ENCODE peak calls at places on chromosomes 13 and 19, in six cellular contexts. P, U, Q, J, H and Z are unnamed samples.

GRCh38 chr13:79491715-79492114 is 10.8 kb downstream of the NDFIP2 start:
- DNase-seq in P (no peak), U (no peak), Q (no peak), J (peak), H (no peak), Z (no peak)

GRCh38 chr19:18173572-18174294 is at the start of gene IFI30:
- DNase-seq in P (peak), U (peak), Q (no peak), J (no peak), H (no peak), Z (peak)

GRCh38 chr19:48442116-48443035 is 3.4 kb upstream of the GRWD1 start:
- DNase-seq in P (peak), U (peak), Q (no peak), J (no peak), H (no peak), Z (no peak)

GRCh38 chr19:44641866-44642265 is 1.8 kb upstream of the PVR start:
- DNase-seq in P (no peak), U (no peak), Q (no peak), J (no peak), H (no peak), Z (no peak)

GRCh38 chr13:103976371-103976770 is 910.2 kb upstream of the SLC10A2 start:
- DNase-seq in P (no peak), U (no peak), Q (no peak), J (no peak), H (no peak), Z (no peak)

GRCh38 chr19:10091892-10092641 is 6.0 kb downstream of the SHFL start:
- DNase-seq in P (no peak), U (no peak), Q (no peak), J (no peak), H (no peak), Z (no peak)

GRCh38 chr19:54473071-54473941 is at the start of gene CDC42EP5:
- DNase-seq in P (peak), U (peak), Q (no peak), J (peak), H (no peak), Z (no peak)

GRCh38 chr13:27551563-27551962 is 68.8 kb downstream of the LNX2 start:
- DNase-seq in P (no peak), U (no peak), Q (no peak), J (no peak), H (no peak), Z (no peak)

GRCh38 chr19:12648088-12648487 is 18.5 kb downstream of the MAN2B1 start:
- DNase-seq in P (no peak), U (peak), Q (no peak), J (no peak), H (no peak), Z (no peak)